ENCODE peak calls at places on chromosomes 3 and 15, in four cellular contexts. R is suprapubic skin, V is cardiac muscle cell, O is heart right ventricle. F is an unnamed sample. For H3K36me3 and H3K9me3, the result is how much of the 10 kb centered on the place peaks cover.

GRCh38 chr15:28273468-28273867 is 48.5 kb downstream of the HERC2 start:
- DNase-seq in R (no peak), V (peak), O (no peak), F (no peak)

GRCh38 chr3:31234143-31234542 is 298.6 kb upstream of the STT3B start:
- DNase-seq in R (no peak), V (no peak), O (no peak), F (no peak)

GRCh38 chr3:120172070-120172469 is 77.8 kb upstream of the GSK3B start:
- DNase-seq in R (no peak), V (no peak), O (no peak), F (peak)

GRCh38 chr15:67033521-67033920 is 31.9 kb upstream of the SMAD3 start:
- DNase-seq in R (no peak), V (no peak), O (peak), F (no peak)

GRCh38 chr15:101525087-101525669 is 35.7 kb upstream of the PCSK6 start:
- DNase-seq in R (no peak), V (no peak), O (no peak), F (no peak)

GRCh38 chr3:30635072-30635471 is 28.7 kb downstream of the TGFBR2 start:
- DNase-seq in R (no peak), V (no peak), O (no peak), F (no peak)

GRCh38 chr3:98002717-98003116 is 30.5 kb upstream of the RIOX2 start:
- DNase-seq in R (no peak), V (no peak), O (no peak), F (no peak)

GRCh38 chr15:95556866-95557225 is 773.7 kb upstream of the NR2F2 start:
- DNase-seq in R (no peak), V (no peak), O (no peak), F (no peak)

GRCh38 chr15:85500729-85501128 is 120.3 kb downstream of the AKAP13 start:
- DNase-seq in R (no peak), V (peak), O (no peak), F (no peak)

GRCh38 chr3:46868948-46869347 is 5.7 kb upstream of the MYL3 start:
- DNase-seq in R (no peak), V (no peak), O (no peak), F (no peak)

GRCh38 chr3:50617911-50618481 is 1.0 kb downstream of the MAPKAPK3 start:
- DNase-seq in R (no peak), V (no peak), O (peak), F (no peak)

GRCh38 chr15:67307156-67307555 is 52.6 kb downstream of the IQCH start:
- DNase-seq in R (no peak), V (no peak), O (no peak), F (no peak)

GRCh38 chr3:16884748-16885587 is at the start of gene PLCL2:
- DNase-seq in R (no peak), V (peak), O (peak), F (peak)

GRCh38 chr15:76199106-76200082 is 111.9 kb downstream of the ETFA start:
- DNase-seq in R (peak), V (no peak), O (peak), F (peak)

GRCh38 chr3:186746008-186746407 is 28.8 kb downstream of the KNG1 start:
- DNase-seq in R (no peak), V (peak), O (no peak), F (no peak)

GRCh38 chr15:29128671-29129070 is 141.0 kb downstream of the NSMCE3 start:
- DNase-seq in R (no peak), V (no peak), O (no peak), F (no peak)

GRCh38 chr15:68379058-68379758 is 52.8 kb downstream of the ITGA11 start:
- DNase-seq in R (peak), V (no peak), O (no peak), F (peak)

DNA sequence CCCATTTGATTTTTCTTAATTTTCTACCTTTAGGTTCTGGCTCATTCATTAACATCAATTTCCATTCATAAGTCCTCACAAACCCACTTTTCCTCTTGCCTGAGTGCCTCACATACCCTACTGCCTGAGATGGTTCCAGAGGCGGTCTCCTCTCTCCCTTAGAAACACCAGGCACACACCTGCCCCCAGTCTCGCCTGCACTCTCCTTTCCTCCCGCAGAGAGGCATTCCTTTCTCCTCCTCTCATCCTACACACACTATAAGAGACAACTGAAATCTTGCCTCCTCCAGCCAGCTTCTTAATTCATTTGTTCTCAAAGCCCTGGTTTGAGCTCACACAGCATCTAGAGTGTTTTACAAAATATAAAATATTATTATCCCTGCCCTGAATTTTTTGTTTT is 27.5 kb downstream of the TF start:
- DNase-seq in R (no peak), V (no peak), O (no peak), F (no peak)
- H3K36me3 ChIP-seq in R (under half), V (under half), O (under half), F (under half)

DNA sequence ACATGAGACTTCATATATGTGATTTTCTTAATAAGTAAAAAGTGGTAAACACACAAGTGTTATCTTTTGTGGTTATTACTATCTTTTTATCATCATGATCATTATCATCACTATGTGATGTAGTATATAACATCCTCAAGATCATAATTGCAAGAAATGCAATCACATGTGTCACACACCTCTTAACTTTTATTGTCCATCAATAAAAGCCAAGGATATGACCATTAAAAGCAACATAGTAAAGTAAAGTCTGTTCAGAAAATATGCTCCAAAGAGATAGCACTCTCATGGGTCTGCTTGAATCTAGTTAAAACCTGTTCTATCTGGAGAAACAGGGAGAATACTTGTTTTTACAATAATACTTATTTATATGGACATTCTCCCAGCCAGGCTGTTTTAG is 153.0 kb upstream of the MLF1 start:
- DNase-seq in R (no peak), V (no peak), O (no peak), F (no peak)
- H3K9me3 ChIP-seq in R (under half), V (under half), O (under half), F (under half)

GRCh38 chr15:60363903-60364302 is 33.9 kb downstream of the ANXA2 start:
- DNase-seq in R (no peak), V (no peak), O (no peak), F (no peak)

GRCh38 chr15:60364306-60364924 is 33.4 kb downstream of the ANXA2 start:
- DNase-seq in R (no peak), V (no peak), O (no peak), F (no peak)

GRCh38 chr15:60358935-60359672 is 38.7 kb downstream of the ANXA2 start:
- DNase-seq in R (no peak), V (no peak), O (no peak), F (no peak)

GRCh38 chr15:60363024-60363674 is 34.6 kb downstream of the ANXA2 start:
- DNase-seq in R (no peak), V (peak), O (no peak), F (no peak)

DNA sequence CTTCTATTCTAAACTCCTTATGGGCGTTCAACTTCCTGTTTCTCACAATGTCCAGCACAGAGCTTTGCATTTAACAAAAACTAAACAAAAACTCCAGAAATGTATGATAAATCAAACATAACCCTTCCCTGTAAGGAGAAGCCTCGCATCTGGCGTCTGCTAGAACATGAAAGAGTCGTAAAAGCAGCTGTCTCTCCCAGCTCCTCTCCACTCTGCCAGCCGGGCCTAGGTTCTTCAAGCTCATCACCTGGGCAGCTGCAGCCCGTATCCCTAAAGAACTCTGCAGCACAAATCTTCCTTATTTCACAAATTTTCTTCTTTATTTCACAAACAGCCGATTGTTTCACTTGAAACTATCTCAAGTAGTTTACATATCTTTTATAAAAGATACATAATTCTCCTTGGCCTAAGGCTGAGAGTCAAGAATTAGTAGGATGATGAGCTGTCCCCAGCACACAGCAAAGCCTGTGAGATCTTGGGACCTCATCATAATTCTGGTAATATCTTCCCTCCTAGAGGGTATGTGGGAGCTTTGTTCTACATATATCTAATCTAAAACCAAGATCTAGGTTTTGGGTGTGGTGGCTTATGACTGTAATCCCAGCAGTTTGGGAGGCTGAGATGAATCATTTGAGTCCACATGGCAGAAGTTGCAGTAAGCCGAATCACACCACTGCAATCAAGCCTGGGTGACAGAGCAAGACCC is 35.3 kb downstream of the ANXA2 start:
- DNase-seq in R (no peak), V (no peak), O (no peak), F (no peak)
- H3K36me3 ChIP-seq in R (half or more), V (under half), O (under half), F (under half)

GRCh38 chr15:25061808-25062550 is 107.2 kb downstream of the SNRPN start:
- DNase-seq in R (peak), V (no peak), O (no peak), F (peak)
- H3K9me3 ChIP-seq in R (half or more), V (under half), O (under half), F (half or more)

DNA sequence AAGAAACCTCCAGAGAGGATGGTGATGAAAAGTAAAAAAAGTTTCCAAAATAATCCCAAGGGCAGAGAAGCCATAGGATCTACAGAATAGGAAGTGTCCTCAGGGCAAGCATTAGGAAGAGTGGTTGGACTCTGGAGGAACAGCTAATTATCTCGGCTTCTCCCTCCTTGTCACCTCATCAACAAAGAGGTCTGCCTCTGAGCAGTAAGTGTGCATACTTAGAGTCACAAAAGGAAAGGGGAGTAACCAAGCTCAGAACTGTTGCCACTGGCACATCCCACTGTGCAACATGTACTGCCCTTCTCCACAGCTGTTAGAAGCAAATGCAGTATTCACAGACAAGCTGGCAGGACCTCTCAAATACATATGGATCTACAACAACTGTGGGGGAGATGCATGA is 31.6 kb downstream of the NGLY1 start:
- DNase-seq in R (no peak), V (no peak), O (no peak), F (no peak)
- H3K36me3 ChIP-seq in R (under half), V (under half), O (under half), F (under half)

GRCh38 chr3:180776433-180776832 is 97.1 kb upstream of the CCDC39 start:
- DNase-seq in R (no peak), V (no peak), O (no peak), F (no peak)
- H3K9me3 ChIP-seq in R (under half), V (under half), O (under half), F (under half)

GRCh38 chr3:172300187-172300586 is 148.1 kb downstream of the GHSR start:
- DNase-seq in R (no peak), V (no peak), O (no peak), F (no peak)

GRCh38 chr3:172296248-172296974 is 151.8 kb downstream of the GHSR start:
- DNase-seq in R (no peak), V (no peak), O (no peak), F (no peak)

GRCh38 chr3:172296975-172297332 is 151.3 kb downstream of the GHSR start:
- DNase-seq in R (no peak), V (no peak), O (no peak), F (no peak)

GRCh38 chr3:172300862-172301261 is 147.4 kb downstream of the GHSR start:
- DNase-seq in R (no peak), V (no peak), O (no peak), F (no peak)

DNA sequence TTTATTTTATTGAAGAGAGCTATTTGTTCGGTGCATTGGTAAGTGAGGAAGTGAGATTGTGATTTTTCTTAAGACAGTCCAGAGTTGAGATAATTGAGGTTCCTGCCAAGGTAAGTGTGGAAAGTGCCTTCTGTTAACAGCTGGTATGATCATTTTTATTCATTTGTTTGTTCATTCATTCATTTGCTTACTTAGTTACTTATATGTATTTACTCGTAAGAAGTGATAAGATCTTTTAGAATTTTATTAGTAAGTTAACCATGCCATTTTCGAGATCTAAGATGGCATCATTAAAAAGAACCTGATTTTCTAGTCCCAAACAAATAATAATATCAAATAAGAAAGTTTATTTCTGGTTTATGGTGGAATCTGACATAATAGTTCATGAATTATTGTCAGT is 150.0 kb downstream of the GHSR start:
- DNase-seq in R (no peak), V (no peak), O (no peak), F (no peak)
- H3K36me3 ChIP-seq in R (under half), V (under half), O (under half), F (under half)

GRCh38 chr3:55091381-55092225 is 163.7 kb upstream of the LRTM1 start:
- DNase-seq in R (no peak), V (no peak), O (no peak), F (no peak)
- H3K9me3 ChIP-seq in R (under half), V (under half), O (under half), F (under half)

GRCh38 chr15:44606740-44607139 is 56.7 kb downstream of the SPG11 start:
- DNase-seq in R (no peak), V (no peak), O (no peak), F (no peak)
- H3K36me3 ChIP-seq in R (half or more), V (under half), O (under half), F (under half)

DNA sequence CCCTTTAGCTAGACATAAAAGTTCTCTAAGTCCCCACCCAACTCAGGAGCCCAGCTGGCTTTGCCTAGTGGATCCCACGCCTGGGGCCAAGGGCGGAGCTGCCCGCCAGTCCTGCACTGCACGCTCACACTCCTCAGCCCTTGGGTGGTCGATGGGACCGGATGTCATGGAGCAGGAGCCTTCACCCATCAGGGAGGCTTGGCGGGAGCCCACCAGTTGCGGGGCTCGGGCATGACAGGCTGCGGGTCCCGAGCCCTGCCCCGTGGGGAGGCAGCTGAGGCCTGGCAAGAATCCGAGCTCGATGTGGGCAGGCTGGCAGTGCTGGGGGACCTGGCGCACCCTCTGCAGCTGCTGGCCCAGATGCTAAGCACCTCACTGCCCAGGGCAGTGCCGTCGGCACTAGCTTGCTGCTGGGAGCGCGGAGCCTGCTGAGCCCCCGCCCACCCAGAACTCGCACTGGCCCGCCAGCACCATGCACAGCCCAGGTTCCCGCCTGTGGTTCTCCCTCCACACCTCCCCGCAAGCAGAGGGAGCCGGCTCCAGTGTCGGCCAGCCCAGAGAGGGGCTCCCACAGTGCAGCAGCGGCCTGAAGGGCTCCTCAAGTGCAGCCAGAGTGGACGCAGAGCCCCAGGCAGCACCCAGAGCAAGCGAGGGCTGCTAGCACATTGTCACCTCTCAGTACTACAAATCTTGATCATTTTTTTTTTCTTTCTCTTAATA is 391.4 kb upstream of the NDN start:
- DNase-seq in R (no peak), V (no peak), O (no peak), F (no peak)
- H3K9me3 ChIP-seq in R (under half), V (under half), O (under half), F (under half)